ENCODE peak calls at places on chromosomes 1 and 21, in ten cellular contexts. N is mammary epithelial cell, W is HCT116, K is IMR-90, T is fibroblast of lung, G is endothelial cell of umbilical vein, E is neuronal stem cell, H is GM12878, B is SK-N-SH, C is trophoblast cell. R is an unnamed sample.

GRCh38 chr21:24436236-24436635 is 1171.0 kb downstream of the MRPL39 start:
- DNase-seq in N (no peak), W (no peak), K (no peak), T (no peak), G (no peak), E (no peak), H (no peak), B (no peak), C (no peak), R (no peak)

GRCh38 chr1:201758508-201759050 is 70.4 kb upstream of the IPO9 start:
- DNase-seq in N (no peak), W (no peak), K (no peak), T (no peak), G (no peak), E (no peak), H (no peak), B (no peak), C (no peak), R (no peak)

GRCh38 chr21:42498012-42498411 is 2.0 kb upstream of the RSPH1 start:
- DNase-seq in N (no peak), W (no peak), K (no peak), T (no peak), G (no peak), E (no peak), H (no peak), B (no peak), C (no peak), R (no peak)

GRCh38 chr1:216700779-216701178 is 22.4 kb downstream of the ESRRG start:
- DNase-seq in N (no peak), W (no peak), K (peak; percentile 31), T (no peak), G (no peak), E (no peak), H (no peak), B (no peak), C (no peak), R (no peak)

GRCh38 chr21:29105218-29105617 is 25.2 kb upstream of the MAP3K7CL start:
- DNase-seq in N (peak; percentile 80), W (no peak), K (peak; percentile 63), T (no peak), G (no peak), E (no peak), H (no peak), B (no peak), C (no peak), R (no peak)

GRCh38 chr21:41653243-41653943 is 113.5 kb downstream of the RIPK4 start:
- DNase-seq in N (no peak), W (no peak), K (no peak), T (no peak), G (no peak), E (no peak), H (no peak), B (no peak), C (no peak), R (no peak)

GRCh38 chr1:197865809-197866208 is 36.6 kb upstream of the C1orf53 start:
- DNase-seq in N (no peak), W (no peak), K (no peak), T (no peak), G (no peak), E (no peak), H (no peak), B (no peak), C (no peak), R (no peak)

GRCh38 chr1:30641557-30642353 is 81.6 kb downstream of the MATN1 start:
- DNase-seq in N (no peak), W (no peak), K (no peak), T (no peak), G (no peak), E (no peak), H (no peak), B (no peak), C (no peak), R (no peak)

GRCh38 chr1:71231751-71232150 is 150.9 kb upstream of the ZRANB2 start:
- DNase-seq in N (peak; percentile 44), W (no peak), K (no peak), T (peak; percentile 18), G (no peak), E (no peak), H (no peak), B (no peak), C (no peak), R (no peak)

GRCh38 chr1:174954686-174955669 is 44.8 kb upstream of the CACYBP start:
- DNase-seq in N (no peak), W (no peak), K (no peak), T (peak; percentile 15), G (peak; percentile 47), E (no peak), H (no peak), B (no peak), C (no peak), R (no peak)

GRCh38 chr1:108609483-108610066 is 49.7 kb downstream of the EEIG2 start:
- DNase-seq in N (no peak), W (no peak), K (no peak), T (no peak), G (no peak), E (no peak), H (no peak), B (no peak), C (no peak), R (no peak)

GRCh38 chr1:238789916-238790667 is 596.3 kb upstream of the CHRM3 start:
- DNase-seq in N (peak; percentile 8), W (no peak), K (no peak), T (no peak), G (no peak), E (no peak), H (no peak), B (no peak), C (no peak), R (no peak)

GRCh38 chr1:22259581-22260282 is 116.8 kb upstream of the WNT4 start:
- DNase-seq in N (no peak), W (no peak), K (peak; percentile 32), T (peak; percentile 58), G (no peak), E (no peak), H (no peak), B (no peak), C (peak; percentile 64), R (peak; percentile 83)

GRCh38 chr1:63651110-63651776 is 58.0 kb downstream of the PGM1 start:
- DNase-seq in N (peak; percentile 56), W (no peak), K (peak; percentile 67), T (no peak), G (peak; percentile 21), E (no peak), H (no peak), B (no peak), C (peak; percentile 15), R (no peak)

GRCh38 chr1:41502912-41503311 is 18.4 kb upstream of the EDN2 start:
- DNase-seq in N (no peak), W (no peak), K (no peak), T (no peak), G (no peak), E (no peak), H (no peak), B (peak; percentile 81), C (no peak), R (no peak)

GRCh38 chr1:212873518-212873917 is 15.4 kb downstream of the FLVCR1 start:
- DNase-seq in N (no peak), W (no peak), K (no peak), T (no peak), G (no peak), E (no peak), H (peak; percentile 77), B (no peak), C (no peak), R (no peak)

GRCh38 chr1:212879947-212880690 is 22.0 kb downstream of the FLVCR1 start:
- DNase-seq in N (no peak), W (no peak), K (no peak), T (no peak), G (no peak), E (no peak), H (no peak), B (no peak), C (no peak), R (no peak)

DNA sequence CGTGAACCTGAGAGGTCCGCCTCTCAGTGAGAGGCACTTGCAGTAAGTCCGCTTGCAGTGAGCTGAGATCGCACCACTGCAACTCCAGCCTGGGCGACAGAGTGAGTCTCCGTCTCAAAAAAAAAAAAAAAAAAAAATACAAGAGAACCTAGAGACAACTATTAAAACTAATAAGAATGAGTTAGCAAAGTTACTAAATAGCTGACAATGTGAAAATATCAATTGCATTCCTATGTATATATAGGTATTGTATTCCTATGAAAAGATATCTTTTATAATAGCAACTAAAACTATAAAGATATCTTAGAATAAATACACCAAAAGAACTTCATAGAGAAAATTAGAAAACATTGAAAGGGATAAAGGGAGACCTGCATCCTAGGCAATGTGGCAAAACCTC is 20.3 kb downstream of the FLVCR1 start:
- DNase-seq in N (no peak), W (no peak), K (no peak), T (no peak), G (no peak), E (no peak), H (no peak), B (no peak), C (no peak), R (no peak)
- H3K36me3 ChIP-seq in N (peaks cover 12% of the 10 kb centered on the region), W (peaks cover 25% of the 10 kb centered on the region), K (peaks cover 9% of the 10 kb centered on the region), T (no peaks in the 10 kb centered on the region), G (no peaks in the 10 kb centered on the region), E (peaks cover 5% of the 10 kb centered on the region), H (peaks cover 19% of the 10 kb centered on the region), B (peaks cover 24% of the 10 kb centered on the region), C (peaks cover 10% of the 10 kb centered on the region), R (peaks cover 7% of the 10 kb centered on the region)

GRCh38 chr1:99527078-99527477 is 118.8 kb upstream of the PALMD start:
- DNase-seq in N (no peak), W (no peak), K (peak; percentile 20), T (peak; percentile 49), G (peak; percentile 57), E (no peak), H (no peak), B (peak; percentile 8), C (peak; percentile 40), R (no peak)
- H2AFZ ChIP-seq in N (no peak overlapping the region), W (no peak overlapping the region), K (no peak overlapping the region), T (peak overlapping the region; percentile 44), G (peak overlapping the region; percentile 1), E (peak overlapping the region; percentile 32), H (no peak overlapping the region), B (no peak overlapping the region), C (no peak overlapping the region), R (no peak overlapping the region)

DNA sequence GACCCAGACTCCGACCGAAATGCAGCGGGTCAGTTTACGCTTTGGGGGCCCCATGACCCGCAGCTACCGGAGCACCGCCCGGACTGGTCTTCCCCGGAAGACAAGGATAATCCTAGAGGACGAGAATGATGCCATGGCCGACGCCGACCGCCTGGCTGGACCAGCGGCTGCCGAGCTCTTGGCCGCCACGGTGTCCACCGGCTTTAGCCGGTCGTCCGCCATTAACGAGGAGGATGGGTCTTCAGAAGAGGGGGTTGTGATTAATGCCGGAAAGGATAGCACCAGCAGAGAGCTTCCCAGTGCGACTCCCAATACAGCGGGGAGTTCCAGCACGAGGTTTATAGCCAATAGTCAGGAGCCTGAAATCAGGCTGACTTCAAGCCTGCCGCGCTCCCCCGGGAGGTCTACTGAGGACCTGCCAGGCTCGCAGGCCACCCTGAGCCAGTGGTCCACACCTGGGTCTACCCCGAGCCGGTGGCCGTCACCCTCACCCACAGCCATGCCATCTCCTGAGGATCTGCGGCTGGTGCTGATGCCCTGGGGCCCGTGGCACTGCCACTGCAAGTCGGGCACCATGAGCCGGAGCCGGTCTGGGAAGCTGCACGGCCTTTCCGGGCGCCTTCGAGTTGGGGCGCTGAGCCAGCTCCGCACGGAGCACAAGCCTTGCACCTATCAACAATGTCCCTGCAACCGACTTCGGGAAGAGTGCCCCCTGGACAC is 534 bp downstream of the C1orf56 start:
- DNase-seq in N (peak; percentile 53), W (no peak), K (peak; percentile 57), T (peak; percentile 67), G (peak; percentile 84), E (peak; percentile 49), H (no peak), B (peak; percentile 79), C (peak; percentile 20), R (peak; percentile 57)
- H3K27ac ChIP-seq in N (peak overlapping the region; percentile 18), W (no peak overlapping the region), K (peak overlapping the region; percentile 88), T (peak overlapping the region; percentile 75), G (peak overlapping the region; percentile 26), E (peak overlapping the region; percentile 62), H (peak overlapping the region; percentile 49), B (peak overlapping the region; percentile 95), C (peak overlapping the region; percentile 63), R (peak overlapping the region; percentile 9)

GRCh38 chr21:33566514-33566913 is 22.0 kb downstream of the DONSON start:
- DNase-seq in N (no peak), W (no peak), K (peak; percentile 21), T (no peak), G (no peak), E (no peak), H (no peak), B (no peak), C (no peak), R (no peak)
- H3K36me3 ChIP-seq in N (peaks cover 57% of the 10 kb centered on the region), W (peaks cover 42% of the 10 kb centered on the region), K (peaks cover 32% of the 10 kb centered on the region), T (peaks cover 5% of the 10 kb centered on the region), G (peaks cover 13% of the 10 kb centered on the region), E (peaks cover 12% of the 10 kb centered on the region), H (peaks cover 32% of the 10 kb centered on the region), B (peaks cover 88% of the 10 kb centered on the region), C (peaks cover 16% of the 10 kb centered on the region), R (peaks cover 10% of the 10 kb centered on the region)